ENCODE peak calls at places on chromosomes 3 and 15, in seven cellular contexts. P is IMR-90, J is H9, F is neuronal stem cell, U is H1, T is mesendoderm, Z is trophoblast cell. B is an unnamed sample.

GRCh38 chr3:126983276-126983652 is 349 bp downstream of the PLXNA1 start:
- DNase-seq in P (no peak), U (no peak), Z (no peak), T (no peak), J (no peak), F (no peak), B (no peak)

GRCh38 chr3:24494616-24495333 is at the start of gene THRB:
- DNase-seq in U (no peak), T (peak; percentile 76), Z (peak; percentile 73), J (peak; percentile 81), F (peak; percentile 63), P (no peak), B (peak; percentile 76)

GRCh38 chr15:77739591-77740378 is 107.1 kb upstream of the LINGO1 start:
- DNase-seq in J (peak; percentile 87), P (no peak), U (peak; percentile 88), T (no peak), Z (no peak), F (peak; percentile 50), B (no peak)

GRCh38 chr15:94844533-94845390 is 613.4 kb downstream of the MCTP2 start:
- DNase-seq in F (peak; percentile 33), J (peak; percentile 60), T (peak; percentile 93), P (no peak), Z (peak; percentile 43), U (no peak), B (peak; percentile 43)

GRCh38 chr3:154428369-154429206 is 1.4 kb downstream of the GPR149 start:
- DNase-seq in U (no peak), P (no peak), T (peak; percentile 55), F (peak; percentile 21), J (peak; percentile 44), Z (no peak), B (no peak)

GRCh38 chr15:67696087-67696486 is 129.2 kb upstream of the SKOR1 start:
- DNase-seq in P (no peak), Z (no peak), F (no peak), T (no peak), U (no peak), J (no peak), B (no peak)

GRCh38 chr3:138946554-138947302 is at the start of the genes FOXL2 and FOXL2NB:
- DNase-seq in T (peak; percentile 87), U (no peak), Z (peak; percentile 69), F (peak; percentile 57), J (peak; percentile 86), P (peak; percentile 48), B (peak; percentile 47)

GRCh38 chr3:129106320-129106719 is 15.3 kb downstream of the RAB43 start:
- DNase-seq in J (no peak), Z (no peak), U (no peak), P (no peak), F (no peak), T (peak; percentile 52), B (no peak)

GRCh38 chr3:9778518-9779129 is 8.9 kb upstream of the CAMK1 start:
- DNase-seq in Z (no peak), J (no peak), F (no peak), P (no peak), T (no peak), U (no peak), B (no peak)

DNA sequence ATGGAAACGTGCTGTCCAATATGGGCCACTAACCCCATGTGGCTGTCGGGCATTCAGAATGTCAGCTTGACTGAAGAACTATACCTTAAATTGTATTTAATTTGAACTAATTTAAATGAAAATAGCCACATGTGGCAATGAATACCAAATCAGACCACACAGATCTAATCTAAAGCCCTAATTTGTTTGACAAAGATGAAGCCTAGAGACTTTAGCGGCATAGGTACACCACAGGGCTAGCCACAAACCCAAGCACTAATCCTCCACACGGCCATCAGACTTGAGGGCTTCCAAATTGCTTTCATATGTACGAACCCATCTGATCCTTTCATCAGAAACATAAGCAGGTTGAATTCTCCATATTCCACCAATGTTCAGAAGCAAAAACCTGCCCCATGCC is 81.4 kb downstream of the SHQ1 start:
- DNase-seq in P (no peak), F (no peak), J (no peak), U (no peak), T (peak; percentile 27), Z (no peak), B (no peak)
- H3K4me2 ChIP-seq in P (no peak overlapping the region), F (no peak overlapping the region), J (peak overlapping the region; percentile 3), U (peak overlapping the region; percentile 56), T (no peak overlapping the region), Z (no peak overlapping the region), B (no peak overlapping the region)

GRCh38 chr3:50172615-50173220 is 17.6 kb downstream of the SEMA3F start:
- DNase-seq in T (no peak), P (no peak), F (no peak), Z (no peak), J (no peak), U (no peak), B (no peak)

GRCh38 chr3:50174517-50174895 is 16.9 kb upstream of the GNAT1 start:
- DNase-seq in F (no peak), J (no peak), U (no peak), T (no peak), Z (no peak), P (no peak), B (no peak)

GRCh38 chr3:50173685-50174516 is 17.5 kb upstream of the GNAT1 start:
- DNase-seq in F (no peak), P (no peak), T (no peak), J (no peak), U (no peak), Z (no peak), B (no peak)

GRCh38 chr3:50177346-50177745 is 14.1 kb upstream of the GNAT1 start:
- DNase-seq in F (no peak), P (no peak), T (no peak), U (no peak), J (no peak), Z (no peak), B (no peak)

GRCh38 chr3:50174947-50175524 is 16.4 kb upstream of the GNAT1 start:
- DNase-seq in J (no peak), U (no peak), T (no peak), P (no peak), Z (no peak), F (no peak), B (no peak)
- H4K8ac ChIP-seq in J (no peak overlapping the region), U (no peak overlapping the region), T (no peak overlapping the region), P (no peak overlapping the region), Z (no peak overlapping the region), F (no peak overlapping the region), B (no peak overlapping the region)

GRCh38 chr15:101633356-101633755 is 18.8 kb downstream of the TM2D3 start:
- DNase-seq in J (no peak), P (no peak), Z (no peak), U (no peak), T (no peak), F (no peak), B (no peak)
- H3K4me2 ChIP-seq in J (no peak overlapping the region), P (no peak overlapping the region), Z (no peak overlapping the region), U (no peak overlapping the region), T (no peak overlapping the region), F (no peak overlapping the region), B (no peak overlapping the region)

GRCh38 chr3:14157951-14158350 is 20.4 kb downstream of the XPC start:
- DNase-seq in T (no peak), Z (no peak), J (no peak), F (no peak), U (no peak), P (no peak), B (no peak)
- H4K8ac ChIP-seq in T (no peak overlapping the region), Z (no peak overlapping the region), J (no peak overlapping the region), F (no peak overlapping the region), U (no peak overlapping the region), P (no peak overlapping the region), B (no peak overlapping the region)

DNA sequence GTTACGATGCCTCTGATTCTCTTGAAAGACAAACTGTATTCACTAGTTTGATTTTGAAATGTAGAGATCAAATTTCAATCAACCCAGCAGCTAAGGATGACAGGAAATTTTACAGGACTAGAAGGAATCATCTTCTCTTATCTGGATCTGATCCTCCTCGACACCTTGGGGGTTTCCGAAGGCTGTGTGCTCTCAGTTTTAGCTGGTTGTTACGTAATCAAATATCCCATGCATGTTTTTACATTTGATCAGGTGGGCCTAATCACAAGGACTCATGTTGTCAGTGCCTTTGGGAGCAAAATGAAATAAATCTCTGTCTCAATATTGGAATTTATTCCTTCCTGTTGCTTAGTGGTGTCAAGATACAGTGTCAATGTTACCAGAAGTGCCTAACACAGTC is 141.9 kb upstream of the TNIK start:
- DNase-seq in T (no peak), F (no peak), U (no peak), J (no peak), P (no peak), Z (no peak), B (no peak)
- H3K4me2 ChIP-seq in T (no peak overlapping the region), F (no peak overlapping the region), U (no peak overlapping the region), J (no peak overlapping the region), P (no peak overlapping the region), Z (no peak overlapping the region), B (no peak overlapping the region)

GRCh38 chr3:12769761-12770160 is 10.7 kb upstream of the TMEM40 start:
- DNase-seq in J (no peak), Z (no peak), F (no peak), P (no peak), T (no peak), U (no peak), B (no peak)
- H4K8ac ChIP-seq in J (no peak overlapping the region), Z (no peak overlapping the region), F (no peak overlapping the region), P (no peak overlapping the region), T (no peak overlapping the region), U (no peak overlapping the region), B (no peak overlapping the region)

GRCh38 chr3:158167737-158168469 is 58.0 kb downstream of the RSRC1 start:
- DNase-seq in F (no peak), Z (peak; percentile 37), T (peak; percentile 27), J (no peak), P (peak; percentile 98), U (no peak), B (peak; percentile 93)
- H3K4me2 ChIP-seq in F (no peak overlapping the region), Z (no peak overlapping the region), T (no peak overlapping the region), J (no peak overlapping the region), P (peak overlapping the region; percentile 42), U (no peak overlapping the region), B (peak overlapping the region; percentile 18)

DNA sequence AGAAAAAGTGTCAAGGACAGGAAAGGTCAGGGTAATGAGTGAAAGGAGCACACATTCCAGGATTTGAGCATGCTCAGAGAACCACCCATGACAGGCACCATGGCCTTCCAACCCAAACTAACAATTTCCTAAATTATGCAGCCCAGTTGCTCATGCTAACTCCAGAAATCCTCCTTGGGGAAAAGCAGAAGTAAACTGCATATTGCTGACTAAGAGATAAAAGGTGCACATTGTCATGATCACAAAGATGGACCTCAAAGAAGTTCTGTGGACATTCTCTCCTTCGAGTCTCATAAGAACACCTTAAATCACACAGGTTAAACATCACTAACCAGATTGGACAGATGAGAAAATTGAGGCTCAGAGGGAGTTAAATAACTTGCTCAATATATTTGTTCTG is 97.6 kb upstream of the SLC25A36 start:
- DNase-seq in Z (no peak), P (no peak), U (no peak), T (no peak), J (no peak), F (no peak), B (no peak)
- H4K8ac ChIP-seq in Z (no peak overlapping the region), P (no peak overlapping the region), U (no peak overlapping the region), T (no peak overlapping the region), J (no peak overlapping the region), F (no peak overlapping the region), B (no peak overlapping the region)

GRCh38 chr3:98680723-98681122 is 82.4 kb upstream of the ST3GAL6 start:
- DNase-seq in U (no peak), T (no peak), P (peak; percentile 20), J (no peak), Z (no peak), F (no peak), B (no peak)
- H3K4me2 ChIP-seq in U (no peak overlapping the region), T (no peak overlapping the region), P (no peak overlapping the region), J (no peak overlapping the region), Z (no peak overlapping the region), F (no peak overlapping the region), B (no peak overlapping the region)